ENCODE peak calls at places on chromosomes 2 and 18, in five cellular contexts. P, H, X, K and J are unnamed samples.

GRCh38 chr2:34365937-34366336 is 766.8 kb upstream of the FAM98A start:
- DNase-seq in P (no peak), H (no peak), X (no peak), K (no peak), J (no peak)

GRCh38 chr2:207711750-207712487 is 479 bp downstream of the CCNYL1 start:
- DNase-seq in P (no peak), H (peak), X (peak), K (peak), J (peak)

GRCh38 chr18:25175558-25175957 is 176.4 kb downstream of the ZNF521 start:
- DNase-seq in P (no peak), H (no peak), X (no peak), K (no peak), J (no peak)

GRCh38 chr2:235201796-235202195 is 250.0 kb downstream of the SH3BP4 start:
- DNase-seq in P (no peak), H (no peak), X (no peak), K (no peak), J (no peak)

GRCh38 chr2:95071856-95072255 is 46.3 kb downstream of the MAL start:
- DNase-seq in P (no peak), H (no peak), X (no peak), K (no peak), J (no peak)

GRCh38 chr2:204451766-204452165 is 93.5 kb upstream of the PARD3B start:
- DNase-seq in P (no peak), H (no peak), X (no peak), K (no peak), J (no peak)

GRCh38 chr18:240175-240574 is 27.7 kb downstream of the THOC1 start:
- DNase-seq in P (no peak), H (no peak), X (no peak), K (no peak), J (no peak)

GRCh38 chr18:47883771-47884413 is 46.6 kb downstream of the SMAD2 start:
- DNase-seq in P (no peak), H (peak), X (peak), K (peak), J (no peak)

GRCh38 chr2:70995227-70995729 is 605 bp upstream of the TEX261 start:
- DNase-seq in P (no peak), H (peak), X (peak), K (no peak), J (peak)

GRCh38 chr2:164722604-164723338 is 101.5 kb upstream of the GRB14 start:
- DNase-seq in P (no peak), H (no peak), X (peak), K (no peak), J (no peak)

GRCh38 chr2:204339212-204339715 is 206.0 kb upstream of the PARD3B start:
- DNase-seq in P (no peak), H (no peak), X (no peak), K (no peak), J (no peak)

GRCh38 chr2:206831442-206831995 is 66.1 kb downstream of the FASTKD2 start:
- DNase-seq in P (no peak), H (no peak), X (no peak), K (no peak), J (no peak)

GRCh38 chr2:219625179-219625578 is 2.3 kb upstream of the SLC4A3 start:
- DNase-seq in P (no peak), H (no peak), X (no peak), K (no peak), J (no peak)

GRCh38 chr2:26938399-26938798 is 32.0 kb upstream of the MAPRE3 start:
- DNase-seq in P (no peak), H (no peak), X (no peak), K (peak), J (no peak)

GRCh38 chr2:66440011-66440542 is 5.2 kb downstream of the MEIS1 start:
- DNase-seq in P (no peak), H (peak), X (no peak), K (no peak), J (no peak)

GRCh38 chr2:111221701-111222100 is 101.0 kb downstream of the BCL2L11 start:
- DNase-seq in P (no peak), H (no peak), X (no peak), K (no peak), J (no peak)

GRCh38 chr2:70411489-70412081 is 109.7 kb upstream of the FAM136A start:
- DNase-seq in P (no peak), H (no peak), X (no peak), K (no peak), J (no peak)

GRCh38 chr18:11862468-11863137 is 11.4 kb downstream of the CHMP1B start:
- DNase-seq in P (no peak), H (no peak), X (no peak), K (no peak), J (no peak)

GRCh38 chr2:32627441-32627900 is 379 bp upstream of the TTC27 start:
- DNase-seq in P (no peak), H (peak), X (peak), K (peak), J (peak)

GRCh38 chr2:169983506-169983905 is 156.3 kb downstream of the UBR3 start:
- DNase-seq in P (no peak), H (peak), X (no peak), K (no peak), J (no peak)

GRCh38 chr2:176561706-176562105 is 292.5 kb downstream of the MTX2 start:
- DNase-seq in P (no peak), H (peak), X (no peak), K (no peak), J (no peak)

GRCh38 chr2:179898873-179899272 is 37.5 kb upstream of the ZNF385B start:
- DNase-seq in P (no peak), H (peak), X (peak), K (no peak), J (no peak)

GRCh38 chr2:15337996-15338666 is 223.0 kb downstream of the NBAS start:
- DNase-seq in P (no peak), H (no peak), X (peak), K (no peak), J (no peak)

GRCh38 chr2:8514748-8515389 is 167.0 kb upstream of the ID2 start:
- DNase-seq in P (no peak), H (no peak), X (no peak), K (no peak), J (no peak)

GRCh38 chr18:40685241-40685640 is 1269.8 kb upstream of the PIK3C3 start:
- DNase-seq in P (no peak), H (no peak), X (no peak), K (no peak), J (no peak)

GRCh38 chr18:22465859-22466602 is 48.3 kb upstream of the CTAGE1 start:
- DNase-seq in P (no peak), H (peak), X (peak), K (peak), J (peak)

GRCh38 chr2:129922571-129923264 is 56.7 kb upstream of the RAB6C start:
- DNase-seq in P (no peak), H (no peak), X (no peak), K (no peak), J (no peak)

GRCh38 chr2:232891621-232892071 is 21.6 kb downstream of the SNORC start:
- DNase-seq in P (no peak), H (peak), X (peak), K (peak), J (peak)

GRCh38 chr2:70557171-70557838 is 3.7 kb upstream of the TGFA start:
- DNase-seq in P (no peak), H (no peak), X (no peak), K (no peak), J (no peak)

GRCh38 chr18:80169607-80170006 is 60.5 kb downstream of the ADNP2 start:
- DNase-seq in P (no peak), H (no peak), X (peak), K (no peak), J (no peak)

GRCh38 chr18:39205565-39205964 is 1640.0 kb upstream of the CELF4 start:
- DNase-seq in P (no peak), H (no peak), X (no peak), K (no peak), J (no peak)

GRCh38 chr2:102301867-102302362 is 9.4 kb upstream of the IL1RL1 start:
- DNase-seq in P (no peak), H (no peak), X (peak), K (no peak), J (no peak)

GRCh38 chr2:204260162-204260877 is 285.0 kb upstream of the PARD3B start:
- DNase-seq in P (peak), H (peak), X (peak), K (peak), J (no peak)